ENCODE peak calls at places on chromosomes 3 and 15, in eight cellular contexts. P is body of pancreas; O is activated CD4-positive, CD25-positive, alpha-beta regulatory T cell treated with anti-CD3 and anti-CD28 coated beads, Interleukin-2, amount 50 U/mL, for 24 hours; R is activated T-cell treated with anti-CD3 and anti-CD28 coated beads, Interleukin-2, amount 50 U/mL, for 72 hours; I is PC-3; D is gastroesophageal sphincter; S is activated CD8-positive, alpha-beta T cell treated with anti-CD3 and anti-CD28 coated beads, Interleukin-2, amount 10 ng/mL, durations not matched to agents 7 days and 5 days; X is CD4-positive, CD25-positive, alpha-beta regulatory T cell. K is an unnamed sample.

GRCh38 chr3:190566043-190566933 is 52.4 kb downstream of the IL1RAP start:
- ATAC-seq in D (peak; percentile 89), O (peak; percentile 81), I (peak; percentile 97), P (peak; percentile 97), S (peak; percentile 79), R (peak; percentile 97), X (no peak), K (peak; percentile 97)

GRCh38 chr3:84621823-84622222 is 337.0 kb upstream of the CADM2 start:
- ATAC-seq in X (no peak), O (no peak), I (no peak), S (no peak), P (no peak), D (no peak), R (no peak), K (no peak)

GRCh38 chr3:6750782-6751181 is 110.1 kb upstream of the GRM7 start:
- ATAC-seq in D (no peak), X (no peak), O (no peak), R (no peak), P (no peak), I (no peak), S (no peak), K (no peak)

GRCh38 chr3:75089831-75090230 is 475.4 kb upstream of the CNTN3 start:
- ATAC-seq in P (no peak), O (no peak), I (no peak), D (no peak), S (no peak), X (no peak), R (no peak), K (no peak)

GRCh38 chr3:143771258-143771657 is 77.0 kb downstream of the SLC9A9 start:
- ATAC-seq in R (peak; percentile 90), I (no peak), D (no peak), P (no peak), O (peak; percentile 79), S (no peak), X (no peak), K (no peak)

GRCh38 chr3:66475386-66476020 is 25.3 kb downstream of the LRIG1 start:
- ATAC-seq in D (no peak), S (no peak), X (no peak), R (no peak), I (no peak), O (no peak), P (peak; percentile 64), K (no peak)

GRCh38 chr3:187767266-187768032 is 22.2 kb upstream of the BCL6 start:
- ATAC-seq in P (no peak), R (no peak), D (no peak), S (no peak), I (peak; percentile 87), X (no peak), O (no peak), K (peak; percentile 83)

GRCh38 chr15:62492900-62493299 is 327.8 kb upstream of the C2CD4B start:
- ATAC-seq in P (no peak), X (no peak), D (no peak), I (no peak), O (no peak), S (no peak), R (no peak), K (no peak)

GRCh38 chr3:119588112-119588511 is 8.8 kb downstream of the ADPRH start:
- ATAC-seq in O (peak; percentile 17), P (no peak), R (peak; percentile 25), D (no peak), S (no peak), X (no peak), I (no peak), K (no peak)

GRCh38 chr3:66048051-66048395 is 9.3 kb upstream of the MAGI1 start:
- ATAC-seq in P (peak; percentile 62), I (no peak), S (no peak), D (no peak), X (no peak), O (no peak), R (no peak), K (peak; percentile 73)